ENCODE peak calls at places on chromosomes 12 and 14, in four cellular contexts. One of them, this sample, is unnamed.

GRCh38 chr12:19997996-19998395 is 370.3 kb upstream of the PDE3A start:
- DNase-seq in dorsolateral prefrontal cortex: no peak
- DNase-seq in mesenchymal stem cell: no peak
- DNase-seq in GM23248: peak; percentile 5
- DNase-seq in this sample: no peak

GRCh38 chr12:19847294-19848059 is 408.2 kb downstream of the AEBP2 start:
- DNase-seq in dorsolateral prefrontal cortex: no peak
- DNase-seq in mesenchymal stem cell: peak; percentile 85
- DNase-seq in GM23248: peak; percentile 19
- DNase-seq in this sample: no peak

GRCh38 chr14:71103662-71104484 is 196.6 kb downstream of the PCNX1 start:
- DNase-seq in dorsolateral prefrontal cortex: no peak
- DNase-seq in mesenchymal stem cell: peak; percentile 66
- DNase-seq in GM23248: peak; percentile 74
- DNase-seq in this sample: peak; percentile 42

GRCh38 chr12:22640851-22641250 is 15.9 kb downstream of the ETNK1 start:
- DNase-seq in dorsolateral prefrontal cortex: no peak
- DNase-seq in mesenchymal stem cell: no peak
- DNase-seq in GM23248: no peak
- DNase-seq in this sample: no peak

GRCh38 chr12:29676676-29677075 is 107.1 kb downstream of the TMTC1 start:
- DNase-seq in dorsolateral prefrontal cortex: no peak
- DNase-seq in mesenchymal stem cell: no peak
- DNase-seq in GM23248: no peak
- DNase-seq in this sample: no peak

GRCh38 chr12:70948976-70949336 is 28.4 kb upstream of the PTPRR start:
- DNase-seq in dorsolateral prefrontal cortex: no peak
- DNase-seq in mesenchymal stem cell: no peak
- DNase-seq in GM23248: no peak
- DNase-seq in this sample: no peak

GRCh38 chr12:100963381-100963780 is 168.8 kb downstream of the ANO4 start:
- DNase-seq in dorsolateral prefrontal cortex: no peak
- DNase-seq in mesenchymal stem cell: peak; percentile 47
- DNase-seq in GM23248: peak; percentile 3
- DNase-seq in this sample: no peak

GRCh38 chr14:91873476-91874265 is 6.3 kb upstream of the TC2N start:
- DNase-seq in dorsolateral prefrontal cortex: no peak
- DNase-seq in mesenchymal stem cell: no peak
- DNase-seq in GM23248: no peak
- DNase-seq in this sample: no peak

GRCh38 chr14:105412768-105413541 is 6.7 kb upstream of the MTA1 start:
- DNase-seq in dorsolateral prefrontal cortex: no peak
- DNase-seq in mesenchymal stem cell: no peak
- DNase-seq in GM23248: no peak
- DNase-seq in this sample: no peak

GRCh38 chr12:130013771-130014484 is 110.1 kb upstream of the TMEM132D start:
- DNase-seq in dorsolateral prefrontal cortex: peak; percentile 67
- DNase-seq in mesenchymal stem cell: no peak
- DNase-seq in GM23248: peak; percentile 65
- DNase-seq in this sample: no peak

GRCh38 chr12:42236017-42236416 is 2.0 kb downstream of the YAF2 start:
- DNase-seq in dorsolateral prefrontal cortex: no peak
- DNase-seq in mesenchymal stem cell: no peak
- DNase-seq in GM23248: peak; percentile 30
- DNase-seq in this sample: no peak

GRCh38 chr12:70456953-70457352 is 90.9 kb downstream of the KCNMB4 start:
- DNase-seq in dorsolateral prefrontal cortex: no peak
- DNase-seq in mesenchymal stem cell: no peak
- DNase-seq in GM23248: no peak
- DNase-seq in this sample: no peak

GRCh38 chr12:67541625-67541991 is 106.9 kb upstream of the DYRK2 start:
- DNase-seq in dorsolateral prefrontal cortex: no peak
- DNase-seq in mesenchymal stem cell: no peak
- DNase-seq in GM23248: no peak
- DNase-seq in this sample: no peak

GRCh38 chr12:29463198-29463597 is 34.3 kb downstream of the OVCH1 start:
- DNase-seq in dorsolateral prefrontal cortex: no peak
- DNase-seq in mesenchymal stem cell: no peak
- DNase-seq in GM23248: no peak
- DNase-seq in this sample: no peak

GRCh38 chr14:42854061-42854460 is 1247.4 kb downstream of the LRFN5 start:
- DNase-seq in dorsolateral prefrontal cortex: no peak
- DNase-seq in mesenchymal stem cell: no peak
- DNase-seq in GM23248: no peak
- DNase-seq in this sample: peak; percentile 15

GRCh38 chr12:27186240-27186839 is 57.7 kb upstream of the STK38L start:
- DNase-seq in dorsolateral prefrontal cortex: no peak
- DNase-seq in mesenchymal stem cell: peak; percentile 51
- DNase-seq in GM23248: peak; percentile 63
- DNase-seq in this sample: no peak

GRCh38 chr14:103858063-103858820 is 10.9 kb upstream of the PPP1R13B start:
- DNase-seq in dorsolateral prefrontal cortex: no peak
- DNase-seq in mesenchymal stem cell: no peak
- DNase-seq in GM23248: no peak
- DNase-seq in this sample: no peak

GRCh38 chr12:42696424-42697149 is 107.0 kb upstream of the PRICKLE1 start:
- DNase-seq in dorsolateral prefrontal cortex: no peak
- DNase-seq in mesenchymal stem cell: peak; percentile 39
- DNase-seq in GM23248: peak; percentile 64
- DNase-seq in this sample: peak; percentile 23

GRCh38 chr12:52821826-52822660 is 8.1 kb upstream of the KRT4 start:
- DNase-seq in dorsolateral prefrontal cortex: no peak
- DNase-seq in mesenchymal stem cell: no peak
- DNase-seq in GM23248: peak; percentile 42
- DNase-seq in this sample: no peak

GRCh38 chr14:89143595-89143994 is 273.4 kb downstream of the FOXN3 start:
- DNase-seq in dorsolateral prefrontal cortex: no peak
- DNase-seq in mesenchymal stem cell: no peak
- DNase-seq in GM23248: peak; percentile 25
- DNase-seq in this sample: no peak

GRCh38 chr14:43479751-43480150 is 1027.3 kb downstream of the FSCB start:
- DNase-seq in dorsolateral prefrontal cortex: no peak
- DNase-seq in mesenchymal stem cell: no peak
- DNase-seq in GM23248: no peak
- DNase-seq in this sample: no peak

GRCh38 chr12:119659289-119659897 is 8.5 kb upstream of the PRKAB1 start:
- DNase-seq in dorsolateral prefrontal cortex: no peak
- DNase-seq in mesenchymal stem cell: peak; percentile 44
- DNase-seq in GM23248: peak; percentile 48
- DNase-seq in this sample: no peak

GRCh38 chr14:100586520-100587247 is 533 bp downstream of the BEGAIN start:
- DNase-seq in dorsolateral prefrontal cortex: no peak
- DNase-seq in mesenchymal stem cell: no peak
- DNase-seq in GM23248: peak; percentile 49
- DNase-seq in this sample: no peak

GRCh38 chr14:56117765-56118610 is at the start of gene PELI2:
- DNase-seq in dorsolateral prefrontal cortex: peak; percentile 75
- DNase-seq in mesenchymal stem cell: peak; percentile 80
- DNase-seq in GM23248: peak; percentile 86
- DNase-seq in this sample: peak; percentile 54

GRCh38 chr12:1920971-1921370 is 2.5 kb upstream of the CACNA2D4 start:
- DNase-seq in dorsolateral prefrontal cortex: no peak
- DNase-seq in mesenchymal stem cell: no peak
- DNase-seq in GM23248: no peak
- DNase-seq in this sample: no peak

GRCh38 chr14:68794130-68794855 is 1.4 kb upstream of the ZFP36L1 start:
- DNase-seq in dorsolateral prefrontal cortex: no peak
- DNase-seq in mesenchymal stem cell: peak; percentile 99
- DNase-seq in GM23248: peak; percentile 98
- DNase-seq in this sample: peak; percentile 90

GRCh38 chr14:22559041-22559440 is 30.0 kb downstream of the DAD1 start:
- DNase-seq in dorsolateral prefrontal cortex: no peak
- DNase-seq in mesenchymal stem cell: no peak
- DNase-seq in GM23248: no peak
- DNase-seq in this sample: no peak

GRCh38 chr14:22561661-22562579 is 27.1 kb downstream of the DAD1 start:
- DNase-seq in dorsolateral prefrontal cortex: no peak
- DNase-seq in mesenchymal stem cell: no peak
- DNase-seq in GM23248: no peak
- DNase-seq in this sample: no peak

GRCh38 chr14:22560638-22561365 is 28.2 kb downstream of the DAD1 start:
- DNase-seq in dorsolateral prefrontal cortex: no peak
- DNase-seq in mesenchymal stem cell: no peak
- DNase-seq in GM23248: no peak
- DNase-seq in this sample: no peak

GRCh38 chr14:22563987-22564386 is 25.0 kb downstream of the DAD1 start:
- DNase-seq in dorsolateral prefrontal cortex: no peak
- DNase-seq in mesenchymal stem cell: no peak
- DNase-seq in GM23248: no peak
- DNase-seq in this sample: no peak

DNA sequence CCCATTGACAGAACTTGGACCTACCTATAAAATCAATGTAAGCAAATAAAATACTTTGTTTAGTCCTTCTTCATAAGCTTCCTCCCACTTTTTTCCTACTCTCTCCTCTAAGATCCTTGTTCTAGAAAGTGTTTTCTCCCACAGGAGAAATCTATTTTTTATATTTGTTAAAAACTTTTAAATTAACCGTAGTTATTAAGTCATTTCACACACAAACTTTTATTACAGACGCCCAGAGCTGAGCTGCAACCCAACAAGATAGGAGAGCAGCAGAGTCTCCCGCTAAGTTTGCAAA is 27.7 kb downstream of the DAD1 start:
- DNase-seq in dorsolateral prefrontal cortex: no peak
- DNase-seq in mesenchymal stem cell: no peak
- DNase-seq in GM23248: no peak
- DNase-seq in this sample: no peak
- H3K4me3 ChIP-seq in dorsolateral prefrontal cortex: no peak overlapping the region
- H3K4me3 ChIP-seq in mesenchymal stem cell: no peak overlapping the region
- H3K4me3 ChIP-seq in GM23248: no peak overlapping the region
- H3K4me3 ChIP-seq in this sample: no peak overlapping the region

GRCh38 chr14:51328942-51329350 is 88.9 kb downstream of the TMX1 start:
- DNase-seq in dorsolateral prefrontal cortex: no peak
- DNase-seq in mesenchymal stem cell: peak; percentile 33
- DNase-seq in GM23248: peak; percentile 84
- DNase-seq in this sample: no peak
- H3K27ac ChIP-seq in dorsolateral prefrontal cortex: no peak overlapping the region
- H3K27ac ChIP-seq in mesenchymal stem cell: no peak overlapping the region
- H3K27ac ChIP-seq in GM23248: peak overlapping the region; percentile 74
- H3K27ac ChIP-seq in this sample: no peak overlapping the region

GRCh38 chr14:62076825-62077660 is 314.8 kb downstream of the SNAPC1 start:
- DNase-seq in dorsolateral prefrontal cortex: peak; percentile 41
- DNase-seq in mesenchymal stem cell: no peak
- DNase-seq in GM23248: no peak
- DNase-seq in this sample: no peak

GRCh38 chr14:62079035-62079434 is 316.8 kb downstream of the SNAPC1 start:
- DNase-seq in dorsolateral prefrontal cortex: no peak
- DNase-seq in mesenchymal stem cell: no peak
- DNase-seq in GM23248: no peak
- DNase-seq in this sample: no peak

GRCh38 chr14:62081012-62081612 is 318.9 kb downstream of the SNAPC1 start:
- DNase-seq in dorsolateral prefrontal cortex: no peak
- DNase-seq in mesenchymal stem cell: no peak
- DNase-seq in GM23248: no peak
- DNase-seq in this sample: no peak

GRCh38 chr14:62077676-62078261 is 315.5 kb downstream of the SNAPC1 start:
- DNase-seq in dorsolateral prefrontal cortex: no peak
- DNase-seq in mesenchymal stem cell: no peak
- DNase-seq in GM23248: no peak
- DNase-seq in this sample: no peak

GRCh38 chr14:62076368-62076767 is 314.1 kb downstream of the SNAPC1 start:
- DNase-seq in dorsolateral prefrontal cortex: no peak
- DNase-seq in mesenchymal stem cell: no peak
- DNase-seq in GM23248: no peak
- DNase-seq in this sample: no peak
- H3K4me3 ChIP-seq in dorsolateral prefrontal cortex: no peak overlapping the region
- H3K4me3 ChIP-seq in mesenchymal stem cell: no peak overlapping the region
- H3K4me3 ChIP-seq in GM23248: no peak overlapping the region
- H3K4me3 ChIP-seq in this sample: no peak overlapping the region

GRCh38 chr12:123102381-123102780 is 48.5 kb downstream of the PITPNM2 start:
- DNase-seq in dorsolateral prefrontal cortex: no peak
- DNase-seq in mesenchymal stem cell: no peak
- DNase-seq in GM23248: no peak
- DNase-seq in this sample: no peak
- H3K27ac ChIP-seq in dorsolateral prefrontal cortex: peak overlapping the region; percentile 43
- H3K27ac ChIP-seq in mesenchymal stem cell: no peak overlapping the region
- H3K27ac ChIP-seq in GM23248: no peak overlapping the region
- H3K27ac ChIP-seq in this sample: no peak overlapping the region

GRCh38 chr12:8658361-8658760 is 4.3 kb downstream of the MFAP5 start:
- DNase-seq in dorsolateral prefrontal cortex: no peak
- DNase-seq in mesenchymal stem cell: no peak
- DNase-seq in GM23248: peak; percentile 88
- DNase-seq in this sample: no peak

GRCh38 chr12:8661016-8661415 is 1.6 kb downstream of the MFAP5 start:
- DNase-seq in dorsolateral prefrontal cortex: no peak
- DNase-seq in mesenchymal stem cell: no peak
- DNase-seq in GM23248: peak; percentile 32
- DNase-seq in this sample: no peak

GRCh38 chr12:8662592-8662991 is at the start of gene MFAP5:
- DNase-seq in dorsolateral prefrontal cortex: no peak
- DNase-seq in mesenchymal stem cell: no peak
- DNase-seq in GM23248: peak; percentile 94
- DNase-seq in this sample: no peak

GRCh38 chr12:8664228-8664963 is 1.8 kb upstream of the MFAP5 start:
- DNase-seq in dorsolateral prefrontal cortex: no peak
- DNase-seq in mesenchymal stem cell: no peak
- DNase-seq in GM23248: peak; percentile 66
- DNase-seq in this sample: no peak

GRCh38 chr12:8661751-8662150 is 875 bp downstream of the MFAP5 start:
- DNase-seq in dorsolateral prefrontal cortex: no peak
- DNase-seq in mesenchymal stem cell: no peak
- DNase-seq in GM23248: no peak
- DNase-seq in this sample: no peak
- H3K4me3 ChIP-seq in dorsolateral prefrontal cortex: no peak overlapping the region
- H3K4me3 ChIP-seq in mesenchymal stem cell: no peak overlapping the region
- H3K4me3 ChIP-seq in GM23248: peak overlapping the region; percentile 92
- H3K4me3 ChIP-seq in this sample: no peak overlapping the region

This sample was measured in AG04450.